ENCODE peak calls at places on chromosome 11, in seven cellular contexts. I, C, L, Q, X, K and V are unnamed samples.

GRCh38 chr11:104609297-104609696 is 289.0 kb downstream of the CASP12 start:
- DNase-seq in C (peak; percentile 25), X (no peak), K (peak; percentile 25), Q (peak; percentile 4), I (peak; percentile 86), L (peak; percentile 8), V (peak; percentile 58)

GRCh38 chr11:64695548-64695947 is 27.4 kb downstream of the NRXN2 start:
- DNase-seq in K (no peak), L (no peak), I (no peak), Q (no peak), X (no peak), C (no peak), V (no peak)

GRCh38 chr11:8828580-8829358 is 82.2 kb upstream of the AKIP1 start:
- DNase-seq in C (no peak), L (no peak), I (peak; percentile 41), K (no peak), Q (no peak), X (no peak), V (peak; percentile 59)

GRCh38 chr11:82775736-82776346 is 42.2 kb upstream of the FAM181B start:
- DNase-seq in I (peak; percentile 29), K (peak; percentile 78), C (peak; percentile 10), X (peak; percentile 13), L (no peak), Q (no peak), V (peak; percentile 37)

GRCh38 chr11:47477323-47477722 is 28.4 kb upstream of the RAPSN start:
- DNase-seq in L (no peak), X (peak; percentile 82), C (no peak), I (no peak), Q (no peak), K (no peak), V (no peak)

GRCh38 chr11:12938590-12939247 is 70.4 kb upstream of the RASSF10 start:
- DNase-seq in K (no peak), Q (no peak), X (no peak), I (no peak), C (no peak), L (no peak), V (peak; percentile 74)

GRCh38 chr11:103648670-103649400 is 387.6 kb upstream of the DDI1 start:
- DNase-seq in L (no peak), C (peak; percentile 16), Q (no peak), X (peak; percentile 43), I (peak; percentile 38), K (no peak), V (peak; percentile 69)

GRCh38 chr11:28529540-28530410 is 421.6 kb downstream of the METTL15 start:
- DNase-seq in C (peak; percentile 27), I (peak; percentile 80), Q (no peak), K (no peak), X (peak; percentile 15), L (no peak), V (peak; percentile 85)

GRCh38 chr11:120337133-120337895 is 1.1 kb downstream of the ARHGEF12 start:
- DNase-seq in L (no peak), Q (no peak), I (no peak), K (peak; percentile 30), X (no peak), C (no peak), V (peak; percentile 37)

GRCh38 chr11:71342951-71343827 is 90.8 kb upstream of the SHANK2 start:
- DNase-seq in Q (no peak), K (peak; percentile 84), X (no peak), I (no peak), C (no peak), L (no peak), V (peak; percentile 56)

GRCh38 chr11:35045219-35045819 is 93.7 kb upstream of the CD44 start:
- DNase-seq in X (no peak), K (no peak), C (no peak), Q (no peak), L (peak; percentile 55), I (no peak), V (no peak)

GRCh38 chr11:68682531-68682931 is 1.8 kb upstream of the GAL start:
- DNase-seq in X (no peak), C (no peak), Q (no peak), K (no peak), I (no peak), L (no peak), V (no peak)

GRCh38 chr11:126522606-126523005 is 167.1 kb downstream of the ST3GAL4 start:
- DNase-seq in K (no peak), C (no peak), Q (no peak), I (no peak), L (no peak), X (no peak), V (no peak)